ENCODE peak calls at places on chromosomes 3 and 15, in ten cellular contexts. One of them, this sample, is unnamed.

GRCh38 chr15:80019168-80019745 is 40.2 kb upstream of the ZFAND6 start:
- DNase-seq in hippocampal formation: no peak
- DNase-seq in nucleus accumbens: no peak
- DNase-seq in GM12891: no peak
- DNase-seq in stimulated activated CD4-positive, alpha-beta T cell treated with anti-CD3 and anti-CD28 coated beads, Interleukin-1b, Interleukin-23, amount 100 ng/mL, for 24 hours: no peak
- DNase-seq in epithelial cell of proximal tubule: no peak
- DNase-seq in hypothalamus: no peak
- DNase-seq in Panc1: no peak
- DNase-seq in GM19239: no peak
- DNase-seq in RPMI8226: no peak
- DNase-seq in this sample: no peak

GRCh38 chr3:53536282-53536681 is 41.9 kb downstream of the CACNA1D start:
- DNase-seq in hippocampal formation: no peak
- DNase-seq in nucleus accumbens: no peak
- DNase-seq in GM12891: no peak
- DNase-seq in stimulated activated CD4-positive, alpha-beta T cell treated with anti-CD3 and anti-CD28 coated beads, Interleukin-1b, Interleukin-23, amount 100 ng/mL, for 24 hours: no peak
- DNase-seq in epithelial cell of proximal tubule: no peak
- DNase-seq in hypothalamus: no peak
- DNase-seq in Panc1: no peak
- DNase-seq in GM19239: no peak
- DNase-seq in RPMI8226: no peak
- DNase-seq in this sample: no peak

GRCh38 chr15:96264801-96265515 is 65.5 kb upstream of the NR2F2 start:
- DNase-seq in hippocampal formation: no peak
- DNase-seq in nucleus accumbens: no peak
- DNase-seq in GM12891: no peak
- DNase-seq in stimulated activated CD4-positive, alpha-beta T cell treated with anti-CD3 and anti-CD28 coated beads, Interleukin-1b, Interleukin-23, amount 100 ng/mL, for 24 hours: no peak
- DNase-seq in epithelial cell of proximal tubule: no peak
- DNase-seq in hypothalamus: no peak
- DNase-seq in Panc1: no peak
- DNase-seq in GM19239: no peak
- DNase-seq in RPMI8226: no peak
- DNase-seq in this sample: no peak

GRCh38 chr3:175386630-175387029 is 527.5 kb downstream of the NAALADL2 start:
- DNase-seq in hippocampal formation: no peak
- DNase-seq in nucleus accumbens: no peak
- DNase-seq in GM12891: no peak
- DNase-seq in stimulated activated CD4-positive, alpha-beta T cell treated with anti-CD3 and anti-CD28 coated beads, Interleukin-1b, Interleukin-23, amount 100 ng/mL, for 24 hours: no peak
- DNase-seq in epithelial cell of proximal tubule: peak; percentile 4
- DNase-seq in hypothalamus: no peak
- DNase-seq in Panc1: peak; percentile 24
- DNase-seq in GM19239: no peak
- DNase-seq in RPMI8226: no peak
- DNase-seq in this sample: no peak

GRCh38 chr3:104425416-104425815 is 941.3 kb upstream of the ALCAM start:
- DNase-seq in hippocampal formation: no peak
- DNase-seq in nucleus accumbens: no peak
- DNase-seq in GM12891: no peak
- DNase-seq in stimulated activated CD4-positive, alpha-beta T cell treated with anti-CD3 and anti-CD28 coated beads, Interleukin-1b, Interleukin-23, amount 100 ng/mL, for 24 hours: no peak
- DNase-seq in epithelial cell of proximal tubule: no peak
- DNase-seq in hypothalamus: no peak
- DNase-seq in Panc1: no peak
- DNase-seq in GM19239: no peak
- DNase-seq in RPMI8226: no peak
- DNase-seq in this sample: no peak

GRCh38 chr3:52998781-52999509 is 46.9 kb downstream of the SFMBT1 start:
- DNase-seq in hippocampal formation: no peak
- DNase-seq in nucleus accumbens: no peak
- DNase-seq in GM12891: no peak
- DNase-seq in stimulated activated CD4-positive, alpha-beta T cell treated with anti-CD3 and anti-CD28 coated beads, Interleukin-1b, Interleukin-23, amount 100 ng/mL, for 24 hours: no peak
- DNase-seq in epithelial cell of proximal tubule: no peak
- DNase-seq in hypothalamus: no peak
- DNase-seq in Panc1: no peak
- DNase-seq in GM19239: no peak
- DNase-seq in RPMI8226: no peak
- DNase-seq in this sample: no peak

GRCh38 chr3:146371902-146372301 is 97.5 kb downstream of the PLSCR2 start:
- DNase-seq in hippocampal formation: no peak
- DNase-seq in nucleus accumbens: no peak
- DNase-seq in GM12891: no peak
- DNase-seq in stimulated activated CD4-positive, alpha-beta T cell treated with anti-CD3 and anti-CD28 coated beads, Interleukin-1b, Interleukin-23, amount 100 ng/mL, for 24 hours: no peak
- DNase-seq in epithelial cell of proximal tubule: no peak
- DNase-seq in hypothalamus: no peak
- DNase-seq in Panc1: no peak
- DNase-seq in GM19239: no peak
- DNase-seq in RPMI8226: no peak
- DNase-seq in this sample: no peak

GRCh38 chr3:58495101-58495500 is 3.2 kb downstream of the KCTD6 start:
- DNase-seq in hippocampal formation: no peak
- DNase-seq in nucleus accumbens: no peak
- DNase-seq in GM12891: no peak
- DNase-seq in stimulated activated CD4-positive, alpha-beta T cell treated with anti-CD3 and anti-CD28 coated beads, Interleukin-1b, Interleukin-23, amount 100 ng/mL, for 24 hours: no peak
- DNase-seq in epithelial cell of proximal tubule: no peak
- DNase-seq in hypothalamus: no peak
- DNase-seq in Panc1: no peak
- DNase-seq in GM19239: no peak
- DNase-seq in RPMI8226: no peak
- DNase-seq in this sample: no peak

GRCh38 chr3:154316974-154317767 is 7.1 kb downstream of the DHX36 start:
- DNase-seq in hippocampal formation: no peak
- DNase-seq in nucleus accumbens: no peak
- DNase-seq in GM12891: no peak
- DNase-seq in stimulated activated CD4-positive, alpha-beta T cell treated with anti-CD3 and anti-CD28 coated beads, Interleukin-1b, Interleukin-23, amount 100 ng/mL, for 24 hours: no peak
- DNase-seq in epithelial cell of proximal tubule: no peak
- DNase-seq in hypothalamus: no peak
- DNase-seq in Panc1: no peak
- DNase-seq in GM19239: no peak
- DNase-seq in RPMI8226: no peak
- DNase-seq in this sample: no peak

GRCh38 chr3:48409291-48410201 is 20.3 kb downstream of the PLXNB1 start:
- DNase-seq in hippocampal formation: no peak
- DNase-seq in nucleus accumbens: no peak
- DNase-seq in GM12891: peak; percentile 10
- DNase-seq in stimulated activated CD4-positive, alpha-beta T cell treated with anti-CD3 and anti-CD28 coated beads, Interleukin-1b, Interleukin-23, amount 100 ng/mL, for 24 hours: no peak
- DNase-seq in epithelial cell of proximal tubule: no peak
- DNase-seq in hypothalamus: no peak
- DNase-seq in Panc1: no peak
- DNase-seq in GM19239: no peak
- DNase-seq in RPMI8226: no peak
- DNase-seq in this sample: no peak

GRCh38 chr3:41572092-41572491 is 372.8 kb downstream of the CTNNB1 start:
- DNase-seq in hippocampal formation: no peak
- DNase-seq in nucleus accumbens: no peak
- DNase-seq in GM12891: no peak
- DNase-seq in stimulated activated CD4-positive, alpha-beta T cell treated with anti-CD3 and anti-CD28 coated beads, Interleukin-1b, Interleukin-23, amount 100 ng/mL, for 24 hours: no peak
- DNase-seq in epithelial cell of proximal tubule: no peak
- DNase-seq in hypothalamus: no peak
- DNase-seq in Panc1: no peak
- DNase-seq in GM19239: no peak
- DNase-seq in RPMI8226: peak; percentile 35
- DNase-seq in this sample: no peak

GRCh38 chr3:126811530-126811929 is 107.5 kb downstream of the CHCHD6 start:
- DNase-seq in hippocampal formation: no peak
- DNase-seq in nucleus accumbens: no peak
- DNase-seq in GM12891: no peak
- DNase-seq in stimulated activated CD4-positive, alpha-beta T cell treated with anti-CD3 and anti-CD28 coated beads, Interleukin-1b, Interleukin-23, amount 100 ng/mL, for 24 hours: no peak
- DNase-seq in epithelial cell of proximal tubule: no peak
- DNase-seq in hypothalamus: no peak
- DNase-seq in Panc1: no peak
- DNase-seq in GM19239: no peak
- DNase-seq in RPMI8226: no peak
- DNase-seq in this sample: no peak

GRCh38 chr3:184321666-184322065 is 7.3 kb downstream of the EIF4G1 start:
- DNase-seq in hippocampal formation: no peak
- DNase-seq in nucleus accumbens: no peak
- DNase-seq in GM12891: no peak
- DNase-seq in stimulated activated CD4-positive, alpha-beta T cell treated with anti-CD3 and anti-CD28 coated beads, Interleukin-1b, Interleukin-23, amount 100 ng/mL, for 24 hours: no peak
- DNase-seq in epithelial cell of proximal tubule: no peak
- DNase-seq in hypothalamus: no peak
- DNase-seq in Panc1: no peak
- DNase-seq in GM19239: no peak
- DNase-seq in RPMI8226: no peak
- DNase-seq in this sample: no peak

GRCh38 chr15:95910643-95911212 is 419.8 kb upstream of the NR2F2 start:
- DNase-seq in hippocampal formation: no peak
- DNase-seq in nucleus accumbens: no peak
- DNase-seq in GM12891: no peak
- DNase-seq in stimulated activated CD4-positive, alpha-beta T cell treated with anti-CD3 and anti-CD28 coated beads, Interleukin-1b, Interleukin-23, amount 100 ng/mL, for 24 hours: no peak
- DNase-seq in epithelial cell of proximal tubule: no peak
- DNase-seq in hypothalamus: no peak
- DNase-seq in Panc1: no peak
- DNase-seq in GM19239: no peak
- DNase-seq in RPMI8226: no peak
- DNase-seq in this sample: no peak